ENCODE peak calls at places on chromosomes 3 and 15, in five cellular contexts. H is PC-9, V is IMR-90, Z is AG10803, P is endodermal cell. B is an unnamed sample.

GRCh38 chr15:67928666-67929065 is 88.8 kb upstream of the RNU6-1 start:
- DNase-seq in H (no peak), V (no peak), Z (no peak), P (peak; percentile 38), B (no peak)

GRCh38 chr3:71413572-71413971 is 170.0 kb downstream of the FOXP1 start:
- DNase-seq in H (no peak), V (no peak), Z (no peak), P (no peak), B (no peak)

GRCh38 chr15:92810418-92811138 is 89.5 kb upstream of the CHD2 start:
- DNase-seq in H (no peak), V (peak; percentile 78), Z (peak; percentile 55), P (peak; percentile 61), B (peak; percentile 24)

GRCh38 chr15:74788716-74789151 is 6.9 kb downstream of the CSK start:
- DNase-seq in H (no peak), V (no peak), Z (no peak), P (no peak), B (no peak)

GRCh38 chr15:98779463-98780071 is 131.2 kb downstream of the IGF1R start:
- DNase-seq in H (peak; percentile 77), V (peak; percentile 65), Z (peak; percentile 62), P (peak; percentile 98), B (peak; percentile 86)

GRCh38 chr3:124928333-124929202 is 6.0 kb downstream of the MUC13 start:
- DNase-seq in H (peak; percentile 64), V (peak; percentile 74), Z (peak; percentile 69), P (peak; percentile 79), B (peak; percentile 63)

GRCh38 chr3:55491296-55491816 is 4.2 kb upstream of the WNT5A start:
- DNase-seq in H (no peak), V (peak; percentile 92), Z (peak; percentile 94), P (no peak), B (no peak)

GRCh38 chr3:77707271-77707670 is 667.4 kb downstream of the ROBO2 start:
- DNase-seq in H (no peak), V (no peak), Z (no peak), P (no peak), B (no peak)

GRCh38 chr3:193134895-193135294 is 106.1 kb upstream of the PLAAT1 start:
- DNase-seq in H (no peak), V (peak; percentile 53), Z (peak; percentile 84), P (no peak), B (no peak)

GRCh38 chr3:16480861-16481569 is 32.5 kb downstream of the RFTN1 start:
- DNase-seq in H (no peak), V (peak; percentile 70), Z (peak; percentile 75), P (peak; percentile 61), B (no peak)

GRCh38 chr3:150059241-150059640 is 88.5 kb upstream of the PFN2 start:
- DNase-seq in H (no peak), V (no peak), Z (no peak), P (no peak), B (no peak)

GRCh38 chr3:167091186-167091585 is 288.9 kb downstream of the ZBBX start:
- DNase-seq in H (no peak), V (no peak), Z (no peak), P (no peak), B (no peak)

GRCh38 chr3:17995769-17996168 is 253.3 kb upstream of the TBC1D5 start:
- DNase-seq in H (no peak), V (no peak), Z (no peak), P (no peak), B (no peak)

GRCh38 chr3:24220859-24221657 is 273.6 kb downstream of the THRB start:
- DNase-seq in H (peak; percentile 52), V (peak; percentile 92), Z (peak; percentile 97), P (no peak), B (no peak)

GRCh38 chr3:194206375-194206774 is 70.4 kb downstream of the HES1 start:
- DNase-seq in H (peak; percentile 69), V (peak; percentile 2), Z (peak; percentile 15), P (no peak), B (peak; percentile 34)

GRCh38 chr3:70832035-70832795 is 519.8 kb upstream of the MDFIC2 start:
- DNase-seq in H (no peak), V (peak; percentile 86), Z (peak; percentile 98), P (no peak), B (no peak)

GRCh38 chr3:45976191-45977091 is 19.2 kb downstream of the FYCO1 start:
- DNase-seq in H (no peak), V (no peak), Z (no peak), P (no peak), B (no peak)

GRCh38 chr3:46858996-46859710 is 4.1 kb downstream of the MYL3 start:
- DNase-seq in H (no peak), V (no peak), Z (no peak), P (peak; percentile 41), B (peak; percentile 18)

GRCh38 chr3:195450731-195451229 is 8.0 kb upstream of the ACAP2 start:
- DNase-seq in H (no peak), V (peak; percentile 91), Z (peak; percentile 78), P (no peak), B (peak; percentile 5)

GRCh38 chr3:66113542-66113941 is 74.8 kb upstream of the MAGI1 start:
- DNase-seq in H (no peak), V (no peak), Z (peak; percentile 35), P (no peak), B (no peak)

GRCh38 chr3:112847692-112848091 is 1.0 kb upstream of the CD200R1L start:
- DNase-seq in H (no peak), V (no peak), Z (no peak), P (no peak), B (no peak)

GRCh38 chr3:151305081-151305777 is 11.4 kb downstream of the GPR87 start:
- DNase-seq in H (peak; percentile 95), V (peak; percentile 95), Z (peak; percentile 99), P (peak; percentile 95), B (no peak)

GRCh38 chr15:83010709-83011270 is 649 bp downstream of the C15orf40 start:
- DNase-seq in H (peak; percentile 47), V (peak; percentile 78), Z (peak; percentile 75), P (peak; percentile 91), B (peak; percentile 62)

GRCh38 chr3:25902586-25902985 is 112.7 kb downstream of the OXSM start:
- DNase-seq in H (no peak), V (no peak), Z (no peak), P (no peak), B (no peak)

GRCh38 chr3:171132873-171133272 is 106.4 kb upstream of the SLC2A2 start:
- DNase-seq in H (no peak), V (peak; percentile 85), Z (peak; percentile 84), P (no peak), B (no peak)

GRCh38 chr3:139764936-139765335 is 87.2 kb upstream of the NMNAT3 start:
- DNase-seq in H (no peak), V (peak; percentile 66), Z (peak; percentile 82), P (no peak), B (no peak)

GRCh38 chr3:160434071-160434470 is 15.5 kb downstream of the TRIM59 start:
- DNase-seq in H (no peak), V (peak; percentile 60), Z (peak; percentile 86), P (no peak), B (no peak)

GRCh38 chr15:48285329-48286214 is 45.7 kb upstream of the DUT start:
- DNase-seq in H (peak; percentile 43), V (peak; percentile 92), Z (peak; percentile 77), P (peak; percentile 84), B (peak; percentile 53)

GRCh38 chr15:66047321-66048024 is 178.2 kb downstream of the RAB11A start:
- DNase-seq in H (no peak), V (no peak), Z (no peak), P (no peak), B (no peak)

GRCh38 chr15:43776101-43776717 is 557 bp downstream of the ELL3 start:
- DNase-seq in H (peak; percentile 37), V (no peak), Z (no peak), P (peak; percentile 84), B (peak; percentile 39)

GRCh38 chr3:127746400-127747057 is 73.8 kb downstream of the ABTB1 start:
- DNase-seq in H (peak; percentile 92), V (no peak), Z (no peak), P (no peak), B (no peak)
- TF ChIP-seq CTCF in H (peak; percentile 66), V (no peak), Z (peak; percentile 11), P (peak; percentile 41), B (no peak)

GRCh38 chr3:15426579-15427118 is 695 bp downstream of the METTL6 start:
- DNase-seq in H (no peak), V (no peak), Z (no peak), P (no peak), B (no peak)

DNA sequence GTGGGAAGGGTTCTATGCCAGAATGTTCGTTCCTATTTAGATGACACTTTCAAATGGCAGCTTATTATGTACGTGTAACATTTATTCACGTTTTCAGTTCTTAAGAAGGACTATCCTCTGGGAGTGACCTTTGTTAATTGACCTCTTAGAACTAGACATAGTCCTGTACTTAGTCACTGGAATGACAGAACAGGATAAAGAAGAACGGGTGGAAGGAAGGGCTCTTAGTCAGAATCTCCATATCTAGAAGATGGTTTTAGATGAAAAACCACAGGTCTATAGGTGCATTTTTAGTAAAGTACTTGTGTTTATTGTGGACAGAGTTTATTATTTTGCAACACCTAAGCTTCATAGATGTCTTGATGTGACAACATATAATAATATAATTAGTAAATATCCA is 6.5 kb downstream of the METTL6 start:
- DNase-seq in H (no peak), V (peak; percentile 53), Z (no peak), P (no peak), B (no peak)
- TF ChIP-seq CTCF in H (no peak), V (no peak), Z (no peak), P (no peak), B (no peak)

DNA sequence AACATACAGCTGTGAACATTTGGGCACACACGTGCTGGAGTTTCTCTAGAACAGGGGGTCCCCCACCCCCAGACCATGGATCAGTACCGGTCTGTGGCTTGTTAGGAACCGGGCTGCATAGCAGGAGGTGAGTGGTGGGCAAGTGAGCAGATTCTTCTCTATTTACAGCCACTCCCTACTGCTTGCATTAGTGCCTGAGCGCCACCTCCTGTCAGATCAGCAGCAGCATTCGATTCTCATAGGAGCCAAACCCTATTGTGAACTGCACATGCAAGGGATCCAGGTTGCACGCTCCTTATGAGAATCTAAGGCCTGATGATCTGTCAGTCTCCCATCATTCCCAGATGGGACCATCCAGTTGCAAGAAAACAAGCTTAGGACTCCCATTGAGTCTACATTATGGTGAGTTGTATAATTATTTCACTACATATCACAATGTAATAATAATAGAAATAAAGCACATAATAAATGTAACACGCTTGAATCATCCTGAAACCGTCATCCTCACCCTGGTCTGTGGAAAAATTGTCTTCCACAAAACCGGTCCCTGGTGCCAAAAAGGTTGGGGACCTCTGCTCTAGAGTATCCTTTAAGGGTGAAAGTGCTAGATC is 25.8 kb downstream of the CHRM5 start:
- DNase-seq in H (peak; percentile 14), V (peak; percentile 51), Z (peak; percentile 18), P (peak; percentile 79), B (peak; percentile 11)
- TF ChIP-seq CTCF in H (peak; percentile 61), V (peak; percentile 60), Z (peak; percentile 52), P (peak; percentile 73), B (peak; percentile 29)

GRCh38 chr3:177358968-177359600 is 161.8 kb upstream of the TBL1XR1 start:
- DNase-seq in H (peak; percentile 65), V (no peak), Z (no peak), P (peak; percentile 94), B (peak; percentile 74)

GRCh38 chr3:177356113-177356512 is 158.8 kb upstream of the TBL1XR1 start:
- DNase-seq in H (no peak), V (no peak), Z (no peak), P (no peak), B (no peak)

GRCh38 chr3:177359601-177360357 is 162.5 kb upstream of the TBL1XR1 start:
- DNase-seq in H (peak; percentile 98), V (peak; percentile 99), Z (peak; percentile 99), P (peak; percentile 98), B (peak; percentile 97)

GRCh38 chr3:177358085-177358967 is 161.0 kb upstream of the TBL1XR1 start:
- DNase-seq in H (peak; percentile 82), V (peak; percentile 56), Z (peak; percentile 60), P (peak; percentile 93), B (peak; percentile 26)

GRCh38 chr3:177357352-177358084 is 160.2 kb upstream of the TBL1XR1 start:
- DNase-seq in H (peak; percentile 82), V (peak; percentile 89), Z (peak; percentile 46), P (peak; percentile 60), B (no peak)
- TF ChIP-seq CTCF in H (no peak), V (no peak), Z (no peak), P (peak; percentile 35), B (no peak)